ENCODE peak calls at places on chromosomes 7 and 10, in ten cellular contexts. S is sciatic nerve, D is left lobe of liver, K is GDM1, P is T-helper 2 cell, Y is pulmonary artery endothelial cell, I is GM13976, J is NCI-H1092 treated with DMSO at 0.1 percent for 48 hours, L is AG08396, F is left lung. N is an unnamed sample.
A peak's percentile ranks its signal among the peaks of the same experiment; 100 is the strongest.

GRCh38 chr10:23358357-23358756 is 13.8 kb upstream of the C10orf67 start:
- DNase-seq in S (no peak), D (no peak), K (no peak), P (no peak), Y (no peak), I (no peak), J (no peak), L (no peak), F (no peak), N (no peak)

GRCh38 chr10:31622993-31623392 is 304.0 kb downstream of the ZEB1 start:
- DNase-seq in S (no peak), D (no peak), K (no peak), P (no peak), Y (no peak), I (no peak), J (no peak), L (peak; percentile 62), F (no peak), N (no peak)

GRCh38 chr7:151689196-151689971 is 169.7 kb upstream of the RHEB start:
- DNase-seq in S (no peak), D (no peak), K (no peak), P (no peak), Y (no peak), I (no peak), J (peak; percentile 92), L (no peak), F (peak; percentile 56), N (no peak)

GRCh38 chr10:51804861-51805260 is 105.5 kb upstream of the CSTF2T start:
- DNase-seq in S (no peak), D (no peak), K (no peak), P (no peak), Y (no peak), I (no peak), J (no peak), L (peak; percentile 15), F (no peak), N (no peak)

GRCh38 chr7:86914468-86915054 is 144.9 kb downstream of the ELAPOR2 start:
- DNase-seq in S (no peak), D (no peak), K (no peak), P (no peak), Y (no peak), I (peak; percentile 3), J (peak; percentile 26), L (no peak), F (no peak), N (peak; percentile 22)

GRCh38 chr7:98265841-98266271 is 13.8 kb upstream of the TECPR1 start:
- DNase-seq in S (no peak), D (no peak), K (no peak), P (no peak), Y (no peak), I (no peak), J (no peak), L (peak; percentile 17), F (no peak), N (no peak)

GRCh38 chr7:140618291-140618690 is 22.3 kb downstream of the DENND2A start:
- DNase-seq in S (no peak), D (no peak), K (no peak), P (no peak), Y (no peak), I (no peak), J (no peak), L (no peak), F (no peak), N (no peak)

GRCh38 chr7:12756841-12757240 is 69.4 kb downstream of the ARL4A start:
- DNase-seq in S (no peak), D (no peak), K (no peak), P (no peak), Y (no peak), I (no peak), J (no peak), L (no peak), F (no peak), N (no peak)

GRCh38 chr10:104989880-104990279 is 348.8 kb downstream of the SORCS3 start:
- DNase-seq in S (no peak), D (no peak), K (no peak), P (no peak), Y (no peak), I (no peak), J (no peak), L (no peak), F (no peak), N (no peak)

GRCh38 chr7:1737523-1737922 is 67.4 kb downstream of the ELFN1 start:
- DNase-seq in S (no peak), D (no peak), K (no peak), P (no peak), Y (no peak), I (no peak), J (no peak), L (no peak), F (no peak), N (no peak)

GRCh38 chr10:17527530-17528146 is 73.2 kb upstream of the ST8SIA6 start:
- DNase-seq in S (no peak), D (no peak), K (peak; percentile 31), P (no peak), Y (peak; percentile 87), I (no peak), J (no peak), L (peak; percentile 29), F (no peak), N (no peak)

GRCh38 chr7:32583791-32584190 is 88.5 kb downstream of the AVL9 start:
- DNase-seq in S (no peak), D (no peak), K (no peak), P (no peak), Y (no peak), I (no peak), J (no peak), L (peak; percentile 52), F (no peak), N (no peak)

GRCh38 chr7:37552021-37552420 is 103.4 kb upstream of the ELMO1 start:
- DNase-seq in S (no peak), D (no peak), K (no peak), P (no peak), Y (no peak), I (no peak), J (no peak), L (no peak), F (no peak), N (no peak)

GRCh38 chr10:5525581-5526271 is 965 bp downstream of the CALML3 start:
- DNase-seq in S (no peak), D (peak; percentile 41), K (no peak), P (no peak), Y (no peak), I (no peak), J (no peak), L (no peak), F (peak; percentile 23), N (no peak)

GRCh38 chr10:29680091-29680490 is 45.3 kb upstream of the SVIL start:
- DNase-seq in S (no peak), D (no peak), K (no peak), P (no peak), Y (no peak), I (no peak), J (no peak), L (no peak), F (no peak), N (no peak)

GRCh38 chr10:74991435-74991834 is 120.0 kb upstream of the SAMD8 start:
- DNase-seq in S (no peak), D (no peak), K (no peak), P (no peak), Y (no peak), I (peak; percentile 34), J (no peak), L (peak; percentile 21), F (no peak), N (peak; percentile 64)

GRCh38 chr10:116627386-116627933 is 6.7 kb downstream of the PNLIPRP2 start:
- DNase-seq in S (peak; percentile 70), D (no peak), K (no peak), P (no peak), Y (no peak), I (no peak), J (no peak), L (peak; percentile 48), F (no peak), N (no peak)

GRCh38 chr7:101947899-101948298 is 130.5 kb downstream of the CUX1 start:
- DNase-seq in S (no peak), D (peak; percentile 81), K (no peak), P (no peak), Y (no peak), I (no peak), J (peak; percentile 82), L (no peak), F (no peak), N (no peak)

GRCh38 chr7:139575338-139575680 is 51.8 kb downstream of the CLEC2L start:
- DNase-seq in S (no peak), D (peak; percentile 28), K (no peak), P (no peak), Y (no peak), I (no peak), J (no peak), L (no peak), F (no peak), N (no peak)

GRCh38 chr10:119652361-119652760 is 1.2 kb downstream of the BAG3 start:
- DNase-seq in S (no peak), D (no peak), K (no peak), P (no peak), Y (no peak), I (peak; percentile 77), J (peak; percentile 7), L (peak; percentile 69), F (no peak), N (peak; percentile 42)

GRCh38 chr7:105107458-105107857 is 93.5 kb downstream of the KMT2E start:
- DNase-seq in S (no peak), D (no peak), K (no peak), P (no peak), Y (no peak), I (no peak), J (no peak), L (no peak), F (no peak), N (no peak)

GRCh38 chr10:74186678-74187077 is 35.7 kb downstream of the ADK start:
- DNase-seq in S (no peak), D (no peak), K (no peak), P (no peak), Y (no peak), I (no peak), J (no peak), L (no peak), F (no peak), N (no peak)

GRCh38 chr7:121504478-121504877 is 108.4 kb upstream of the FAM3C start:
- DNase-seq in S (no peak), D (no peak), K (no peak), P (no peak), Y (peak; percentile 63), I (no peak), J (no peak), L (peak; percentile 62), F (no peak), N (no peak)